ENCODE peak calls at places on chromosomes 7 and 10, in four cellular contexts. One of them, this sample, is unnamed.

GRCh38 chr7:22554184-22554583 is 54.2 kb upstream of the STEAP1B start:
- DNase-seq in adrenal gland: no peak
- DNase-seq in psoas muscle: no peak
- DNase-seq in spleen: no peak
- DNase-seq in this sample: no peak

GRCh38 chr7:97027427-97028234 is 3.0 kb upstream of the DLX5 start:
- DNase-seq in adrenal gland: peak; percentile 74
- DNase-seq in psoas muscle: peak; percentile 75
- DNase-seq in spleen: peak; percentile 86
- DNase-seq in this sample: peak; percentile 69

GRCh38 chr10:11186330-11186729 is 168.7 kb downstream of the CELF2 start:
- DNase-seq in adrenal gland: no peak
- DNase-seq in psoas muscle: no peak
- DNase-seq in spleen: no peak
- DNase-seq in this sample: no peak

GRCh38 chr10:72567884-72568283 is 58.0 kb downstream of the MICU1 start:
- DNase-seq in adrenal gland: no peak
- DNase-seq in psoas muscle: no peak
- DNase-seq in spleen: no peak
- DNase-seq in this sample: no peak

GRCh38 chr10:92593553-92594046 is 670 bp downstream of the KIF11 start:
- DNase-seq in adrenal gland: no peak
- DNase-seq in psoas muscle: no peak
- DNase-seq in spleen: no peak
- DNase-seq in this sample: no peak

GRCh38 chr7:149637911-149638565 is 135.3 kb downstream of the ZNF467 start:
- DNase-seq in adrenal gland: no peak
- DNase-seq in psoas muscle: no peak
- DNase-seq in spleen: no peak
- DNase-seq in this sample: no peak

GRCh38 chr7:28161319-28161718 is 19.3 kb downstream of the JAZF1 start:
- DNase-seq in adrenal gland: no peak
- DNase-seq in psoas muscle: no peak
- DNase-seq in spleen: no peak
- DNase-seq in this sample: no peak

GRCh38 chr10:86402283-86402931 is 35.8 kb upstream of the GRID1 start:
- DNase-seq in adrenal gland: no peak
- DNase-seq in psoas muscle: no peak
- DNase-seq in spleen: no peak
- DNase-seq in this sample: no peak

GRCh38 chr7:98202367-98203195 is 8.7 kb upstream of the BHLHA15 start:
- DNase-seq in adrenal gland: no peak
- DNase-seq in psoas muscle: no peak
- DNase-seq in spleen: peak; percentile 91
- DNase-seq in this sample: no peak

GRCh38 chr7:30238721-30239441 is 45.5 kb upstream of the ZNRF2 start:
- DNase-seq in adrenal gland: peak; percentile 67
- DNase-seq in psoas muscle: peak; percentile 60
- DNase-seq in spleen: no peak
- DNase-seq in this sample: peak; percentile 79

GRCh38 chr7:118029881-118030422 is 154.0 kb upstream of the LSM8 start:
- DNase-seq in adrenal gland: no peak
- DNase-seq in psoas muscle: no peak
- DNase-seq in spleen: no peak
- DNase-seq in this sample: no peak

GRCh38 chr10:113099431-113100298 is 149.6 kb downstream of the TCF7L2 start:
- DNase-seq in adrenal gland: peak; percentile 47
- DNase-seq in psoas muscle: no peak
- DNase-seq in spleen: no peak
- DNase-seq in this sample: no peak

GRCh38 chr7:144102041-144102440 is 7.3 kb upstream of the OR2A2 start:
- DNase-seq in adrenal gland: no peak
- DNase-seq in psoas muscle: no peak
- DNase-seq in spleen: no peak
- DNase-seq in this sample: peak; percentile 46

GRCh38 chr10:50577681-50578350 is 45.9 kb downstream of the SGMS1 start:
- DNase-seq in adrenal gland: peak; percentile 75
- DNase-seq in psoas muscle: no peak
- DNase-seq in spleen: no peak
- DNase-seq in this sample: no peak

GRCh38 chr7:42232275-42232674 is 4.7 kb downstream of the GLI3 start:
- DNase-seq in adrenal gland: no peak
- DNase-seq in psoas muscle: peak; percentile 42
- DNase-seq in spleen: no peak
- DNase-seq in this sample: no peak

GRCh38 chr7:127447326-127447945 is 54.9 kb upstream of the ZNF800 start:
- DNase-seq in adrenal gland: no peak
- DNase-seq in psoas muscle: no peak
- DNase-seq in spleen: peak; percentile 83
- DNase-seq in this sample: no peak

GRCh38 chr7:110600983-110601382 is 489.9 kb upstream of the LRRN3 start:
- DNase-seq in adrenal gland: no peak
- DNase-seq in psoas muscle: no peak
- DNase-seq in spleen: no peak
- DNase-seq in this sample: no peak

GRCh38 chr10:1643911-1644810 is 93.2 kb downstream of the ADARB2 start:
- DNase-seq in adrenal gland: no peak
- DNase-seq in psoas muscle: no peak
- DNase-seq in spleen: no peak
- DNase-seq in this sample: no peak

GRCh38 chr10:1648648-1649047 is 88.7 kb downstream of the ADARB2 start:
- DNase-seq in adrenal gland: no peak
- DNase-seq in psoas muscle: no peak
- DNase-seq in spleen: no peak
- DNase-seq in this sample: no peak

GRCh38 chr10:1645896-1646295 is 91.4 kb downstream of the ADARB2 start:
- DNase-seq in adrenal gland: no peak
- DNase-seq in psoas muscle: no peak
- DNase-seq in spleen: no peak
- DNase-seq in this sample: no peak

GRCh38 chr10:1643161-1643910 is 94.0 kb downstream of the ADARB2 start:
- DNase-seq in adrenal gland: no peak
- DNase-seq in psoas muscle: no peak
- DNase-seq in spleen: no peak
- DNase-seq in this sample: no peak

DNA sequence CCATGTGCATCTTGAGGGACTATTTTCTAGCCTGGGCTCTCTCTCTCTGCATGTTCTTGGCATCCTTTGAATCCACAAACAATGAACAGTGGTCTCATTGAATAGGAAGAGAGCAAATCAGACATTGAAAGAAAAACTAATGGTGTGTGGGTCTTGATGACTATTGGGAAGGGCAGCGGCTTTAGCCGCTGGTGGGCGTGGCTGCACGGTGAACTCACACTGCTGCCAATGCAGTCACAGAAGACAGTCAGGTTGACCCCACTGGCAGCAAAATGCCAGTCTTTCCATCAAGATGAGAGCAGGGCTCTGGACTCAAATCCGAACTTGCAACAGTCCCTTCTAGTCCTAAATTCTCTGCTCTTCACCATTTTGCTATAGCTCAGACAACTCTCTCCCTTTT is 91.0 kb downstream of the ADARB2 start:
- DNase-seq in adrenal gland: no peak
- DNase-seq in psoas muscle: no peak
- DNase-seq in spleen: no peak
- DNase-seq in this sample: no peak
- H3K9me3 ChIP-seq in adrenal gland: no peaks in the 10 kb centered on the region
- H3K9me3 ChIP-seq in psoas muscle: no peaks in the 10 kb centered on the region
- H3K9me3 ChIP-seq in spleen: no peaks in the 10 kb centered on the region
- H3K9me3 ChIP-seq in this sample: peaks cover 13% of the 10 kb centered on the region

GRCh38 chr7:904847-905246 is 28.5 kb downstream of the GET4 start:
- DNase-seq in adrenal gland: no peak
- DNase-seq in psoas muscle: peak; percentile 48
- DNase-seq in spleen: no peak
- DNase-seq in this sample: no peak
- H3K4me3 ChIP-seq in adrenal gland: no peak overlapping the region
- H3K4me3 ChIP-seq in psoas muscle: no peak overlapping the region
- H3K4me3 ChIP-seq in spleen: no peak overlapping the region
- H3K4me3 ChIP-seq in this sample: no peak overlapping the region

DNA sequence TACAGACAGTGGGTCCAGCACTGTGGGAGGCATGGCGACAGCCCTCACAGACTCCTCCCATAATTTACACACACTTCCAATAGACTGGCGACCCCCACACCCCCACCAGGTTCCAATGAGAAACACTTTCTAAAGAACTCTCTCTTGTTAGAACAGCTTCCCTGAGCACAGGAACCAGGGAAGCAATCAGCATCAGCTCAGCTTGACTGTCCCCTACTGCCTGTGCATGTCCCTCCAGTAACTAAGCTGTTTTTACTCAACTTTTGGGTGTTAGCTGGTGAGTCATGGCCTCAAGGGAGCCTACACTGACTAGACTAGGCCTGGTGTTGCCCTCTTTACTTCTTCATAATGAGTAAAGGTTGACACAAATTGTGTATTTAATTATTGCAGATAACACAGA is 32.6 kb upstream of the HERPUD2 start:
- DNase-seq in adrenal gland: no peak
- DNase-seq in psoas muscle: no peak
- DNase-seq in spleen: no peak
- DNase-seq in this sample: no peak
- TF ChIP-seq CTCF in adrenal gland: no peak
- TF ChIP-seq CTCF in psoas muscle: no peak
- TF ChIP-seq CTCF in spleen: no peak
- TF ChIP-seq CTCF in this sample: no peak

GRCh38 chr7:4486932-4487331 is 195.2 kb upstream of the FOXK1 start:
- DNase-seq in adrenal gland: no peak
- DNase-seq in psoas muscle: no peak
- DNase-seq in spleen: no peak
- DNase-seq in this sample: no peak
- H3K9me3 ChIP-seq in adrenal gland: no peaks in the 10 kb centered on the region
- H3K9me3 ChIP-seq in psoas muscle: no peaks in the 10 kb centered on the region
- H3K9me3 ChIP-seq in spleen: peaks cover 8% of the 10 kb centered on the region
- H3K9me3 ChIP-seq in this sample: peaks cover 14% of the 10 kb centered on the region